ENCODE peak calls at places on chromosomes 6 and 20, in eight cellular contexts. B, Z, E, J, W, C, S and O are unnamed samples.

GRCh38 chr6:18501313-18502013 is 114.3 kb downstream of the RNF144B start:
- DNase-seq in C (peak; percentile 82), E (no peak), B (peak; percentile 49), S (peak; percentile 83), W (no peak), Z (peak; percentile 41), J (peak; percentile 20), O (no peak)

GRCh38 chr6:107877968-107878367 is 53.9 kb upstream of the SCML4 start:
- DNase-seq in B (no peak), W (no peak), E (no peak), S (no peak), Z (no peak), J (no peak), C (no peak), O (no peak)

GRCh38 chr6:46056906-46057529 is 41.4 kb upstream of the CLIC5 start:
- DNase-seq in W (no peak), B (no peak), Z (no peak), J (no peak), C (no peak), E (no peak), S (no peak), O (no peak)

GRCh38 chr6:47033029-47033796 is 8.9 kb downstream of the ADGRF1 start:
- DNase-seq in B (no peak), J (no peak), S (no peak), C (no peak), E (no peak), Z (no peak), W (no peak), O (no peak)

GRCh38 chr6:41698350-41698781 is 37.0 kb downstream of the TFEB start:
- DNase-seq in S (peak; percentile 81), E (no peak), C (no peak), Z (no peak), B (no peak), W (no peak), J (no peak), O (no peak)

GRCh38 chr6:132907231-132907630 is 92.9 kb downstream of the RPS12 start:
- DNase-seq in S (no peak), Z (no peak), E (no peak), C (no peak), J (no peak), W (no peak), B (no peak), O (no peak)

GRCh38 chr6:30886897-30887255 is 2.6 kb downstream of the DDR1 start:
- DNase-seq in C (no peak), B (no peak), J (no peak), E (no peak), Z (no peak), S (no peak), W (no peak), O (no peak)

GRCh38 chr6:5036309-5036708 is 32.5 kb upstream of the RPP40 start:
- DNase-seq in S (peak; percentile 19), C (no peak), Z (no peak), B (peak; percentile 67), E (no peak), W (no peak), J (peak; percentile 52), O (peak; percentile 49)

GRCh38 chr6:26299286-26300042 is 65.5 kb upstream of the BTN3A2 start:
- DNase-seq in Z (no peak), W (no peak), E (no peak), B (peak; percentile 39), J (no peak), C (no peak), S (no peak), O (no peak)

GRCh38 chr6:82270791-82271392 is 23.3 kb upstream of the IBTK start:
- DNase-seq in E (no peak), B (peak; percentile 75), C (no peak), Z (no peak), W (no peak), J (no peak), S (peak; percentile 21), O (peak; percentile 64)

GRCh38 chr6:115310156-115310555 is 750.5 kb downstream of the FRK start:
- DNase-seq in C (no peak), S (peak; percentile 35), J (no peak), E (no peak), Z (no peak), W (no peak), B (no peak), O (no peak)

DNA sequence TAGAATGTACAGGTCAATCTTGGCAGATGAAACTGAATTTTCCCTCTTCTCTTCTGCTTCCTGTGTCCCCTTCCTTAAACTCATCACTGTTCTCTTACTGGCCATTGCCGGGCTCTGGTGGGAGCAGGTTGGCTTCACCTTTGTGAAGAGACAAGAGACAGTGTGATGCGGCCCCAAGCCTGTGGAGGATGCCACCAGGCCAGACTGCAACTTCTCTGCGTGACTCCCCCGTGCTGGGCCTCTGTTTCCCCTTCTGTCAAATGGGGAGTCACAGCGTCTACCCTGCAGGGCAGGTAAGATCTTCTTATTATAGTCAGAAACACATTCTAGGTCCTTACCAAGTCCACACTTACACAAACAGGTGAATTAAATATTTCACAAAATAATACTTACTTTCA is 1.9 kb upstream of the LSM14B start:
- DNase-seq in S (no peak), C (no peak), J (no peak), Z (no peak), W (no peak), B (no peak), E (no peak), O (no peak)
- H3K27ac ChIP-seq in S (no peak overlapping the region), C (no peak overlapping the region), J (no peak overlapping the region), Z (peak overlapping the region; percentile 96), W (peak overlapping the region; percentile 98), B (no peak overlapping the region), E (no peak overlapping the region), O (peak overlapping the region; percentile 98)

GRCh38 chr6:36976509-36976908 is 9.5 kb downstream of the MTCH1 start:
- DNase-seq in W (no peak), E (no peak), C (peak; percentile 25), B (no peak), S (no peak), J (no peak), Z (no peak), O (no peak)

GRCh38 chr6:36976005-36976261 is 10.1 kb downstream of the MTCH1 start:
- DNase-seq in C (no peak), J (no peak), Z (no peak), W (no peak), E (no peak), B (no peak), S (no peak), O (no peak)

GRCh38 chr6:36976931-36977330 is 9.1 kb downstream of the MTCH1 start:
- DNase-seq in E (no peak), J (no peak), C (peak; percentile 54), S (no peak), Z (no peak), W (no peak), B (no peak), O (no peak)

GRCh38 chr6:36978687-36979086 is 7.3 kb downstream of the MTCH1 start:
- DNase-seq in J (no peak), E (no peak), S (no peak), B (no peak), W (no peak), Z (no peak), C (no peak), O (no peak)

GRCh38 chr6:36977470-36977941 is 8.5 kb downstream of the MTCH1 start:
- DNase-seq in S (no peak), Z (no peak), B (peak; percentile 33), J (no peak), E (no peak), C (peak; percentile 63), W (no peak), O (no peak)
- TF ChIP-seq CTCF in S (no peak), Z (peak; percentile 51), B (peak; percentile 58), J (no peak), E (peak; percentile 20), C (peak; percentile 43), W (peak; percentile 13), O (no peak)

GRCh38 chr20:47392721-47393073 is 36.2 kb upstream of the ZMYND8 start:
- DNase-seq in Z (no peak), J (no peak), S (peak; percentile 96), B (no peak), W (no peak), C (no peak), E (no peak), O (peak; percentile 89)

GRCh38 chr20:47392015-47392720 is 35.7 kb upstream of the ZMYND8 start:
- DNase-seq in E (no peak), S (peak; percentile 97), C (no peak), B (peak; percentile 79), W (no peak), Z (peak; percentile 17), J (peak; percentile 25), O (peak; percentile 95)

GRCh38 chr20:47391276-47392010 is 34.9 kb upstream of the ZMYND8 start:
- DNase-seq in B (no peak), C (no peak), E (no peak), J (no peak), S (no peak), W (no peak), Z (no peak), O (no peak)

DNA sequence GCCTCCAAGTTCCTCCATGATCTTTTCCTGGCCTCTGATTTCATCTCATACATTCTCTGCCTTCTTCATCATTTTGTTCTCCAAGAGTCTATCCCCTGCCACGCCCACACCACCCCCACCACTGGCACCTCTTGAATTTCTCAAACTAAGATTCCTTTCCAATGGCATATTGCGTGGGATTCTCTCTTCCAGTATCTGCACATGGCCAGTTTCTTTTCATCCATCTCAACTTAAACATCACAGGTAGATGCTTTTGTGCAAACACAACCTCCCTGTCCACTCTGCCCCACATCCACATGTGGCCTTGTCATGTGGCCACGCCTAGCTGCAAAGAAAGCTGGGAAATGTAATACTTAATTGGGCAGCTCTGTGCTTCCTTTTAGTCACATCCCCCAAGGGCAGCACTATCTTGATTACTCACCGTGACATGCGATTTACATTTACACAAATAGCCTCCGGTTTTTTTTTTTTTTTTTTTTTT is 33.4 kb upstream of the ZMYND8 start:
- DNase-seq in S (peak; percentile 89), J (no peak), C (no peak), W (no peak), E (no peak), B (peak; percentile 48), Z (no peak), O (peak; percentile 78)
- H3K27ac ChIP-seq in S (peak overlapping the region; percentile 80), J (no peak overlapping the region), C (peak overlapping the region; percentile 40), W (no peak overlapping the region), E (no peak overlapping the region), B (no peak overlapping the region), Z (no peak overlapping the region), O (peak overlapping the region; percentile 87)

GRCh38 chr6:54427396-54427910 is 119.2 kb downstream of the TINAG start:
- DNase-seq in E (no peak), W (no peak), Z (no peak), J (no peak), S (peak; percentile 66), C (no peak), B (no peak), O (no peak)

GRCh38 chr6:54431466-54431865 is 123.2 kb downstream of the TINAG start:
- DNase-seq in W (no peak), E (no peak), Z (no peak), J (no peak), S (no peak), C (no peak), B (peak; percentile 45), O (no peak)

GRCh38 chr6:54428437-54428836 is 120.2 kb downstream of the TINAG start:
- DNase-seq in Z (no peak), E (no peak), W (no peak), B (no peak), C (no peak), S (no peak), J (no peak), O (peak; percentile 4)

DNA sequence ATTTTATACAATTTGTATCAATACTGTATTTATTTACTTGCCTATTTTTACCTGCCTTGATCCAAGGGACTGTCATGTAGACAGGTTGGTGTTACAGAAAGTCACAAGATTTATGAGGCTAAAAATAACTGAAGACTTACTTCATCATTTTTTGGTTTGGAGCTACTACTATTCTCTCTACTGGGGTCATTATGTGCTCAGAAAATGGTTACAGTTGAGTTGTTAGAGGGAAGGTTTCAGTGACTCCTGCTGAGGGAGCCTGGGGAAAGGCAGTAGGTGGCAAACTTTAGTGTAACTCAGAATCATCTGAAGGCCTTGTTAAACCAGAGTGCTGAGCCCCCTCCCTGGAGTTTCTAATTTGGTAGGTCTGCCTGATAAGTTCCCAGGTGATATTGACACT is 118.8 kb downstream of the TINAG start:
- DNase-seq in J (no peak), S (no peak), Z (no peak), W (no peak), B (no peak), E (no peak), C (no peak), O (no peak)
- TF ChIP-seq CTCF in J (no peak), S (no peak), Z (no peak), W (no peak), B (no peak), E (no peak), C (no peak), O (no peak)